ENCODE peak calls at places on chromosomes 3 and 15, in four cellular contexts. H is cardiac muscle cell, N is NCI-H1417, Q is SJCRH30. J is an unnamed sample.

GRCh38 chr3:34376691-34377090 is 578.3 kb downstream of the PDCD6IP start:
- DNase-seq in H (no peak), Q (no peak), N (no peak), J (no peak)

GRCh38 chr3:135736740-135737139 is 228.8 kb upstream of the PPP2R3A start:
- DNase-seq in H (no peak), N (no peak), Q (peak; percentile 51), J (no peak)

GRCh38 chr3:167862104-167862785 is 126.7 kb downstream of the SERPINI1 start:
- DNase-seq in Q (no peak), N (no peak), H (no peak), J (no peak)

GRCh38 chr3:9809239-9809614 is 835 bp upstream of the TTLL3 start:
- DNase-seq in Q (no peak), N (no peak), H (no peak), J (no peak)

GRCh38 chr3:10334461-10334860 is 13.5 kb upstream of the SEC13 start:
- DNase-seq in Q (no peak), N (no peak), H (peak; percentile 46), J (no peak)

GRCh38 chr3:151789853-151790463 is 24.0 kb upstream of the AADAC start:
- DNase-seq in Q (no peak), H (no peak), N (no peak), J (no peak)

GRCh38 chr3:152508705-152509104 is 240.0 kb downstream of the MBNL1 start:
- DNase-seq in N (no peak), Q (peak; percentile 15), H (peak; percentile 46), J (no peak)

GRCh38 chr15:31316135-31316795 is 10.4 kb upstream of the KLF13 start:
- DNase-seq in H (no peak), N (no peak), Q (no peak), J (no peak)

GRCh38 chr3:30646181-30646876 is 39.9 kb downstream of the TGFBR2 start:
- DNase-seq in H (peak; percentile 68), Q (no peak), N (no peak), J (no peak)

GRCh38 chr3:186760141-186760813 is 23.1 kb upstream of the EIF4A2 start:
- DNase-seq in H (no peak), Q (no peak), N (no peak), J (no peak)

GRCh38 chr3:156396851-156397250 is 158.1 kb downstream of the SSR3 start:
- DNase-seq in H (no peak), N (no peak), Q (no peak), J (no peak)

GRCh38 chr3:40191850-40192448 is 117.6 kb upstream of the EIF1B start:
- DNase-seq in Q (peak; percentile 55), H (peak; percentile 69), N (peak; percentile 21), J (no peak)

GRCh38 chr3:169886671-169887070 is 16.9 kb upstream of the LRRC31 start:
- DNase-seq in Q (no peak), H (peak; percentile 87), N (no peak), J (no peak)

GRCh38 chr15:93042691-93043378 is 46.2 kb downstream of the RGMA start:
- DNase-seq in H (no peak), N (no peak), Q (no peak), J (no peak)